ENCODE peak calls at places on chromosome 13, in six cellular contexts. L is K562, M is H1, A is HepG2, H is GM12891, T is GM12878. D is an unnamed sample.

GRCh38 chr13:113660066-113660465 is 2.1 kb upstream of the ATP4B start:
- DNase-seq in A (no peak), M (no peak), H (no peak), T (no peak), L (no peak), D (no peak)

GRCh38 chr13:113937497-113938140 is 36.3 kb downstream of the C13orf46 start:
- DNase-seq in H (no peak), M (no peak), L (no peak), A (no peak), T (no peak), D (no peak)

GRCh38 chr13:109869312-109870237 is 83.2 kb upstream of the IRS2 start:
- DNase-seq in A (no peak), L (peak), H (no peak), T (no peak), M (no peak), D (no peak)

GRCh38 chr13:41411536-41411935 is 45.8 kb upstream of the RGCC start:
- DNase-seq in A (peak), T (no peak), H (no peak), M (no peak), L (peak), D (no peak)

GRCh38 chr13:73722120-73722519 is 412.1 kb downstream of the KLF12 start:
- DNase-seq in T (peak), A (peak), H (peak), L (no peak), M (no peak), D (no peak)

GRCh38 chr13:113015826-113016525 is 47.0 kb downstream of the MCF2L start:
- DNase-seq in L (no peak), A (no peak), T (no peak), M (no peak), H (no peak), D (no peak)

GRCh38 chr13:90834700-90835099 is 512.8 kb upstream of the MIR17HG start:
- DNase-seq in H (no peak), M (no peak), T (no peak), A (no peak), L (no peak), D (no peak)

GRCh38 chr13:27533155-27533643 is 82.8 kb upstream of the MTIF3 start:
- DNase-seq in A (peak), T (no peak), M (peak), L (peak), H (peak), D (peak)

GRCh38 chr13:60627071-60627686 is 230.2 kb downstream of the TDRD3 start:
- DNase-seq in T (no peak), H (peak), A (peak), L (peak), M (peak), D (no peak)

GRCh38 chr13:74162135-74162534 is 27.9 kb upstream of the KLF12 start:
- DNase-seq in M (no peak), A (peak), L (no peak), T (no peak), H (no peak), D (no peak)

GRCh38 chr13:112450567-112451240 is 74.5 kb downstream of the SPACA7 start:
- DNase-seq in L (no peak), H (no peak), A (no peak), T (no peak), M (no peak), D (no peak)

GRCh38 chr13:23671902-23672301 is 101.7 kb downstream of the TNFRSF19 start:
- DNase-seq in A (no peak), L (no peak), T (no peak), H (no peak), M (no peak), D (no peak)

GRCh38 chr13:36885901-36886300 is 34.1 kb downstream of the SMAD9 start:
- DNase-seq in M (no peak), L (no peak), A (no peak), H (no peak), T (no peak), D (no peak)

GRCh38 chr13:53010374-53011105 is 18.1 kb upstream of the OLFM4 start:
- DNase-seq in M (no peak), L (no peak), T (no peak), H (no peak), A (peak), D (no peak)

GRCh38 chr13:97855570-97855970 is 97.9 kb upstream of the IPO5 start:
- DNase-seq in L (peak), M (no peak), A (peak), T (peak), H (no peak), D (no peak)

GRCh38 chr13:71148391-71148790 is 718.6 kb downstream of the DACH1 start:
- DNase-seq in H (no peak), L (no peak), M (no peak), A (no peak), T (no peak), D (no peak)

GRCh38 chr13:64255988-64256387 is 2840.3 kb upstream of the PCDH20 start:
- DNase-seq in M (no peak), H (no peak), L (no peak), A (no peak), T (no peak), D (no peak)

GRCh38 chr13:113564331-113565023 is 20.1 kb upstream of the TFDP1 start:
- DNase-seq in H (no peak), L (no peak), T (no peak), A (no peak), M (no peak), D (no peak)

GRCh38 chr13:98576215-98576945 is 527 bp downstream of the STK24 start:
- DNase-seq in A (no peak), M (no peak), T (no peak), H (peak), L (peak), D (no peak)

GRCh38 chr13:102195566-102196462 is 206.0 kb downstream of the FGF14 start:
- DNase-seq in T (no peak), L (no peak), M (no peak), H (no peak), A (no peak), D (no peak)

GRCh38 chr13:48908381-48909087 is 67.2 kb upstream of the FNDC3A start:
- DNase-seq in L (no peak), A (no peak), M (no peak), H (no peak), T (no peak), D (no peak)

GRCh38 chr13:70249332-70250064 is 141.2 kb upstream of the KLHL1 start:
- DNase-seq in H (no peak), A (peak), L (no peak), M (peak), T (no peak), D (no peak)

GRCh38 chr13:110771194-110771593 is 57.7 kb downstream of the ING1 start:
- DNase-seq in M (no peak), T (no peak), L (no peak), H (no peak), A (no peak), D (no peak)

GRCh38 chr13:106101201-106101600 is 434.3 kb downstream of the EFNB2 start:
- DNase-seq in T (no peak), H (no peak), M (no peak), A (no peak), L (no peak), D (no peak)

GRCh38 chr13:32501058-32501457 is 37.5 kb downstream of the N4BP2L2 start:
- DNase-seq in T (no peak), L (no peak), A (no peak), M (no peak), H (no peak), D (no peak)

GRCh38 chr13:80361883-80362327 is 21.0 kb upstream of the SPRY2 start:
- DNase-seq in H (no peak), T (no peak), A (peak), M (no peak), L (peak), D (no peak)

GRCh38 chr13:40537146-40537895 is 129.1 kb downstream of the FOXO1 start:
- DNase-seq in M (no peak), A (no peak), T (no peak), L (no peak), H (no peak), D (no peak)

GRCh38 chr13:58992478-58993042 is 1171.2 kb downstream of the DIAPH3 start:
- DNase-seq in H (no peak), A (no peak), L (no peak), M (no peak), T (peak), D (no peak)

GRCh38 chr13:58994077-58994476 is 1169.7 kb downstream of the DIAPH3 start:
- DNase-seq in T (no peak), A (no peak), H (no peak), L (no peak), M (no peak), D (no peak)

GRCh38 chr13:58994778-58995177 is 1169.0 kb downstream of the DIAPH3 start:
- DNase-seq in L (no peak), A (no peak), H (no peak), T (no peak), M (no peak), D (no peak)

GRCh38 chr13:58991826-58992477 is 1171.8 kb downstream of the DIAPH3 start:
- DNase-seq in H (no peak), A (no peak), L (no peak), T (no peak), M (no peak), D (no peak)
- TF ChIP-seq TAF1 in H (no peak), A (no peak), L (no peak), T (no peak), M (no peak), D (no peak)

DNA sequence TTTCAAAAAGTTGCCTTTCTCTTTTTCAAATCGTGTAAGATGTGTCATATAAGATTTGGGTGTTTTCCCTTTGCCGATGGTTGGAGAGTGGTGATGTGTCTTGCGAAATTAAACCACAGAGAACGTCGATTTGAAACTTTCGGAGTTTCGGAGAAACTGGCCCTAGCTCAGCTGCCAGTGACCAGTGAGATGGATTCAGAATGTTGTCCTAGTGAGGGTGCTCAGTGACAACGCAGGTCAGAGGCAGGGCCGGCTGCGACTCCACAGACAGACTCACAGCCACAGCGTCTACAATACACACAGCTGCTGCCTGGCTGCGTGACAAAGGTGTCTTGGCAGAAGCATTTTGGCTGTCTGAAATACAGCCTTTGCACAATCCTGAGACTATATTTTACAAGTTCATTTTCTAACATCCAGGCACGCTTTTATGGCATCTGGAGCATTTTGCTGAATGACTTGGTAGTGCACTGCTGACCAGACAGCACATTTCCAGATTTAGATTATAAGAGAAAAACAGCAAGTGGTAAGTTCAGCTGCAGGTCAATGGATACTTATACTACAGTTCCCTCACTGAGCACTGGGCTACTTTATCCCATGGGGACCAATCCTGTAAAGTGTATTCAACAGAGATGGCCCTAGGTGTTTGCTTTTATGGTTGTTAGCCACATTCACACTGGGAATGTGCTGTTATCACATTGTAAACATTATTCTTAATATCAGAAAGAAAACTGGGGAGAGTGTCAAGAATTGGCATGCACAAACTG is 207.5 kb downstream of the KCNRG start:
- DNase-seq in T (no peak), L (no peak), H (no peak), M (no peak), A (no peak), D (no peak)
- TF ChIP-seq POLR2AphosphoS5 in T (no peak), L (no peak), H (no peak), M (no peak), A (no peak), D (no peak)

DNA sequence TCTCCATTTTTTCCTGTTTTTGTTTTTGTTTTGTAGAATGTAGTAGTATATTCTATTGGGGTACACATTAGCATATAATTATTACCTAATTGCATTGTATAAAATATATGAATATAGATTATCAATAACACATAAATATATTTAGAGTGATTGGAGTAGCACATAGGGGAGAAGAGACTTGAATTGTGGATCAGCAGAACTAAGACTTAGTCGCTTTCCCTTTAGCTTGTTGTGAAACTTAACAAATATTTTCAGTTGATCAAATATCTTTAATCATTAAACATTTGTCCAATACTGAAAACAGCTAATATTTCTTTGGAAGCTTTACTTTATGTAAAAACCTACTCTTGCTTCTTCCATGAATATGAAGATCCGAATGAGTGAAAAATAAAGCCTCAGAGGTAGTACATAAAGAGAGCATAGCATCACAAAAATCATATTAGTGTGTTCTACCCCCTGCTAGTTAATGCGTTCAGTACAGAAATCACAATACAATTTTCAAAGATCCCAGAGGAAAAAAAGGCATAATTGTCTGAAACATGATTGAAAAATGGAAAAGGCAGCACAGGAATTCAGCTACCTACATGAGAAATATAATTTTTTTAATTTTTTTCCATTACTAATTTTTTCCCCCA is 1348.1 kb upstream of the PRR20A start:
- DNase-seq in T (no peak), L (no peak), M (no peak), A (no peak), H (no peak), D (no peak)
- TF ChIP-seq POLR2A in T (no peak), L (no peak), M (no peak), A (no peak), H (no peak), D (no peak)

GRCh38 chr13:78598382-78598781 is 5.0 kb downstream of the POU4F1 start:
- DNase-seq in A (no peak), M (no peak), T (no peak), L (no peak), H (no peak), D (no peak)

GRCh38 chr13:78595819-78596700 is 7.3 kb downstream of the POU4F1 start:
- DNase-seq in A (peak), L (no peak), M (no peak), H (no peak), T (no peak), D (peak)

GRCh38 chr13:78595458-78595818 is 7.9 kb downstream of the POU4F1 start:
- DNase-seq in M (no peak), A (no peak), H (no peak), L (no peak), T (no peak), D (no peak)

GRCh38 chr13:78598933-78599332 is 4.4 kb downstream of the POU4F1 start:
- DNase-seq in A (no peak), M (no peak), H (no peak), T (no peak), L (no peak), D (no peak)

DNA sequence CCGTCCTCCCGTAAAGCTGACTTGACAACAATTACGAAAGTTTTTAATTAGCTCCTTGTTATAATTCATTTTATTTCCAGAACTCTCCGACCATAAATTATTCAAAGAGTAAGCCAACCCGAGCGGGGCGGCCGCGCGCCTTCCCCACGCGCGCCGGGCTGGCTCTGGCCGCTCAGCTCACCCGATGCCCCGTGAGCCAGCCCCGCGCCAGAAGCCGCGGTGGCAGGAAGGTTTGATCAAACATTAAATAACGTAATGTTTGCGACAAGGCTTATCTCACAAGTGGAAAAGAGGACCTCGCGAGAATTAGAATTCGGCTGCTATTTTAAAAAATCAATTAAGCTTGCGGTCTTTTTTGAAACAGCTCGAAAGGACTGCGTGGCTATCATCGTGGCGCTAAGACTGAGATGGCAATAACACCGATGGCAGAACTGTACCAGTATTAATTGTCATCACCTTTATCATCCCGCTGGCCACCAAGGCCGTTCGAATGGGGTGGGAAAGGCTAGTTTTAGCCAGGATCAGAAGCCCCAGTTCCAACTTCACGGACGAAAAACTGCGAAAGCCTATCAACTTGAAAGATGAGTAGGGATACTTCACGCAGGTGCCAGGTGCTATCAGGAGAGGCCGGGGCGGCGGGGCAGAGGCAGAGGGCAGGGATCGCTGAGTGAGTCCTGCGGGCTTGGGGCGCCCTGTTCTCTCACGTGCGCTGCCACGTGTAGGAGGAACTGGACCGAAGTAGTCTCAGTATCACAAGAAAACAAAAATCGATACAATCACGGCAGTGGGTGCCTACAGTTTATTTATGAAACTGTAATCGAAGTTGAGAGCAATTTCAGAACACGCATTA is 6.4 kb downstream of the POU4F1 start:
- DNase-seq in A (no peak), T (no peak), M (no peak), L (no peak), H (no peak), D (no peak)
- TF ChIP-seq TAF1 in A (no peak), T (no peak), M (no peak), L (no peak), H (no peak), D (no peak)

GRCh38 chr13:59531571-59532091 is 632.1 kb downstream of the DIAPH3 start:
- DNase-seq in M (no peak), H (no peak), A (peak), L (peak), T (no peak), D (no peak)

GRCh38 chr13:59532405-59532804 is 631.3 kb downstream of the DIAPH3 start:
- DNase-seq in H (no peak), M (no peak), A (no peak), T (no peak), L (no peak), D (no peak)

GRCh38 chr13:59522652-59523051 is 641.1 kb downstream of the DIAPH3 start:
- DNase-seq in H (no peak), A (no peak), M (no peak), L (no peak), T (no peak), D (no peak)

GRCh38 chr13:59521549-59521948 is 642.2 kb downstream of the DIAPH3 start:
- DNase-seq in L (no peak), H (no peak), M (no peak), T (no peak), A (no peak), D (no peak)

GRCh38 chr13:59527500-59527899 is 636.2 kb downstream of the DIAPH3 start:
- DNase-seq in H (no peak), T (no peak), A (no peak), M (no peak), L (no peak), D (no peak)
- TF ChIP-seq POLR2AphosphoS5 in H (no peak), T (no peak), A (no peak), M (no peak), L (no peak), D (no peak)

GRCh38 chr13:46172531-46172991 is 9.4 kb downstream of the LCP1 start:
- DNase-seq in H (no peak), T (no peak), M (no peak), A (no peak), L (no peak), D (no peak)
- TF ChIP-seq POLR2A in H (no peak), T (peak), M (no peak), A (no peak), L (no peak), D (peak)

GRCh38 chr13:99865420-99865930 is 106.1 kb downstream of the ZIC5 start:
- DNase-seq in M (no peak), H (no peak), A (no peak), L (no peak), T (no peak), D (no peak)
- TF ChIP-seq TAF1 in M (no peak), H (no peak), A (no peak), L (no peak), T (no peak), D (no peak)

D was measured in GM12892.